ENCODE peak calls at places on chromosome 4, in four cellular contexts. One of them, this sample, is unnamed. For H3K27me3 and H3K36me3, the result is how much of the 10 kb centered on the place peaks cover.

GRCh38 chr4:123444298-123444731 is 47.7 kb downstream of the SPRY1 start:
- DNase-seq in mesenchymal stem cell: peak
- DNase-seq in adipocyte: peak
- DNase-seq in IMR-90: peak
- DNase-seq in this sample: no peak

GRCh38 chr4:126592088-126592487 is 1040.7 kb upstream of the INTU start:
- DNase-seq in mesenchymal stem cell: peak
- DNase-seq in adipocyte: peak
- DNase-seq in IMR-90: peak
- DNase-seq in this sample: peak

GRCh38 chr4:153844144-153844543 is 55.3 kb upstream of the SFRP2 start:
- DNase-seq in mesenchymal stem cell: no peak
- DNase-seq in adipocyte: no peak
- DNase-seq in IMR-90: no peak
- DNase-seq in this sample: no peak

GRCh38 chr4:64807821-64808220 is 398.6 kb upstream of the TECRL start:
- DNase-seq in mesenchymal stem cell: no peak
- DNase-seq in adipocyte: peak
- DNase-seq in IMR-90: no peak
- DNase-seq in this sample: no peak

GRCh38 chr4:53321151-53321987 is 44.5 kb downstream of the SCFD2 start:
- DNase-seq in mesenchymal stem cell: peak
- DNase-seq in adipocyte: peak
- DNase-seq in IMR-90: peak
- DNase-seq in this sample: peak

GRCh38 chr4:147355849-147356248 is 125.0 kb upstream of the EDNRA start:
- DNase-seq in mesenchymal stem cell: peak
- DNase-seq in adipocyte: peak
- DNase-seq in IMR-90: peak
- DNase-seq in this sample: peak

GRCh38 chr4:150305995-150306394 is 227.8 kb downstream of the DCLK2 start:
- DNase-seq in mesenchymal stem cell: peak
- DNase-seq in adipocyte: peak
- DNase-seq in IMR-90: peak
- DNase-seq in this sample: peak

GRCh38 chr4:96642486-96642885 is 802.6 kb downstream of the PDHA2 start:
- DNase-seq in mesenchymal stem cell: no peak
- DNase-seq in adipocyte: no peak
- DNase-seq in IMR-90: no peak
- DNase-seq in this sample: no peak

GRCh38 chr4:40552536-40552935 is 77.1 kb downstream of the RBM47 start:
- DNase-seq in mesenchymal stem cell: no peak
- DNase-seq in adipocyte: no peak
- DNase-seq in IMR-90: no peak
- DNase-seq in this sample: no peak

GRCh38 chr4:5267418-5267817 is 216.1 kb downstream of the STK32B start:
- DNase-seq in mesenchymal stem cell: peak
- DNase-seq in adipocyte: peak
- DNase-seq in IMR-90: peak
- DNase-seq in this sample: peak

GRCh38 chr4:53007024-53007423 is 144.9 kb downstream of the RASL11B start:
- DNase-seq in mesenchymal stem cell: no peak
- DNase-seq in adipocyte: no peak
- DNase-seq in IMR-90: no peak
- DNase-seq in this sample: no peak

GRCh38 chr4:56123051-56123450 is 174.3 kb downstream of the CEP135 start:
- DNase-seq in mesenchymal stem cell: no peak
- DNase-seq in adipocyte: no peak
- DNase-seq in IMR-90: no peak
- DNase-seq in this sample: no peak

GRCh38 chr4:879730-880079 is 52.4 kb downstream of the GAK start:
- DNase-seq in mesenchymal stem cell: no peak
- DNase-seq in adipocyte: no peak
- DNase-seq in IMR-90: no peak
- DNase-seq in this sample: no peak

GRCh38 chr4:163473576-163473975 is at the start of gene TKTL2:
- DNase-seq in mesenchymal stem cell: no peak
- DNase-seq in adipocyte: no peak
- DNase-seq in IMR-90: no peak
- DNase-seq in this sample: no peak

GRCh38 chr4:5753766-5754528 is 42.9 kb downstream of the EVC start:
- DNase-seq in mesenchymal stem cell: peak
- DNase-seq in adipocyte: peak
- DNase-seq in IMR-90: peak
- DNase-seq in this sample: peak

GRCh38 chr4:182230256-182230655 is 12.9 kb upstream of the TENM3 start:
- DNase-seq in mesenchymal stem cell: no peak
- DNase-seq in adipocyte: no peak
- DNase-seq in IMR-90: no peak
- DNase-seq in this sample: no peak

GRCh38 chr4:41207330-41207831 is 7.0 kb downstream of the APBB2 start:
- DNase-seq in mesenchymal stem cell: peak
- DNase-seq in adipocyte: peak
- DNase-seq in IMR-90: no peak
- DNase-seq in this sample: peak

GRCh38 chr4:78747328-78747946 is 28.7 kb upstream of the BMP2K start:
- DNase-seq in mesenchymal stem cell: no peak
- DNase-seq in adipocyte: peak
- DNase-seq in IMR-90: peak
- DNase-seq in this sample: peak

GRCh38 chr4:97013309-97014106 is 1129.8 kb downstream of the STPG2 start:
- DNase-seq in mesenchymal stem cell: peak
- DNase-seq in adipocyte: no peak
- DNase-seq in IMR-90: no peak
- DNase-seq in this sample: no peak

GRCh38 chr4:149887091-149887490 is 71.4 kb upstream of the IQCM start:
- DNase-seq in mesenchymal stem cell: no peak
- DNase-seq in adipocyte: no peak
- DNase-seq in IMR-90: no peak
- DNase-seq in this sample: no peak

GRCh38 chr4:24771241-24771640 is 24.1 kb upstream of the SOD3 start:
- DNase-seq in mesenchymal stem cell: no peak
- DNase-seq in adipocyte: no peak
- DNase-seq in IMR-90: no peak
- DNase-seq in this sample: no peak

GRCh38 chr4:114200026-114200425 is 220.6 kb upstream of the ARSJ start:
- DNase-seq in mesenchymal stem cell: no peak
- DNase-seq in adipocyte: no peak
- DNase-seq in IMR-90: no peak
- DNase-seq in this sample: no peak

GRCh38 chr4:52107336-52107735 is 56.2 kb downstream of the SPATA18 start:
- DNase-seq in mesenchymal stem cell: peak
- DNase-seq in adipocyte: peak
- DNase-seq in IMR-90: no peak
- DNase-seq in this sample: peak

GRCh38 chr4:94168321-94168720 is 39.3 kb upstream of the SMARCAD1 start:
- DNase-seq in mesenchymal stem cell: no peak
- DNase-seq in adipocyte: peak
- DNase-seq in IMR-90: no peak
- DNase-seq in this sample: no peak

GRCh38 chr4:39637572-39638357 is 900 bp downstream of the SMIM14 start:
- DNase-seq in mesenchymal stem cell: peak
- DNase-seq in adipocyte: peak
- DNase-seq in IMR-90: peak
- DNase-seq in this sample: peak

DNA sequence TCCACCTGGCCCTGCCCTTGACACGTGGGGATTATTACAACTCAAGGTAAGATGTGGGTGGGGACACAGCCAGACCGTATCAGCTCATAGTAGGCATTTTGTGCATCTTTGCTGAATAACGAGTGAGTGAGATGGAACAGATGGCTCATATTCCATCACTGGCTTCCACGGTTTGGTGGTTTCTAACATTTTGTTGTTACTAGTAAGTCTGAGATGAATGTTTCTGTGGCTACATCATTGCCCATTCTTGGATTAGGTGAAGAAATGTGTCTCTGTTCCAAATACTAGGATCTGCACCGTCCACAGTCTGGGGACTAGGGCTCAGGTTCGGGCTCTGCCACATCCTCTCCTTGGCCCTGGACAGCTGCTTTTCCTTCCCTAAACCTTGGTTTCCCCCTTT is 3.6 kb downstream of the ABLIM2 start:
- DNase-seq in mesenchymal stem cell: no peak
- DNase-seq in adipocyte: peak
- DNase-seq in IMR-90: peak
- DNase-seq in this sample: peak
- H3K27me3 ChIP-seq in mesenchymal stem cell: half or more
- H3K27me3 ChIP-seq in adipocyte: under half
- H3K27me3 ChIP-seq in IMR-90: half or more
- H3K27me3 ChIP-seq in this sample: under half

GRCh38 chr4:3489451-3489962 is 26.4 kb downstream of the DOK7 start:
- DNase-seq in mesenchymal stem cell: no peak
- DNase-seq in adipocyte: no peak
- DNase-seq in IMR-90: no peak
- DNase-seq in this sample: peak
- H3K9ac ChIP-seq in mesenchymal stem cell: no peak
- H3K9ac ChIP-seq in adipocyte: no peak
- H3K9ac ChIP-seq in IMR-90: no peak
- H3K9ac ChIP-seq in this sample: no peak

GRCh38 chr4:121677524-121677923 is 19.3 kb downstream of the ANXA5 start:
- DNase-seq in mesenchymal stem cell: no peak
- DNase-seq in adipocyte: no peak
- DNase-seq in IMR-90: no peak
- DNase-seq in this sample: no peak
- H3K36me3 ChIP-seq in mesenchymal stem cell: half or more
- H3K36me3 ChIP-seq in adipocyte: half or more
- H3K36me3 ChIP-seq in IMR-90: under half
- H3K36me3 ChIP-seq in this sample: half or more

GRCh38 chr4:173529505-173530325 is at the start of gene HAND2:
- DNase-seq in mesenchymal stem cell: peak
- DNase-seq in adipocyte: peak
- DNase-seq in IMR-90: peak
- DNase-seq in this sample: peak

GRCh38 chr4:173528378-173529321 is 1.4 kb downstream of the HAND2 start:
- DNase-seq in mesenchymal stem cell: peak
- DNase-seq in adipocyte: peak
- DNase-seq in IMR-90: no peak
- DNase-seq in this sample: peak

GRCh38 chr4:173530326-173531062 is 465 bp upstream of the HAND2 start:
- DNase-seq in mesenchymal stem cell: no peak
- DNase-seq in adipocyte: peak
- DNase-seq in IMR-90: no peak
- DNase-seq in this sample: peak

GRCh38 chr4:173532725-173533511 is 2.9 kb upstream of the HAND2 start:
- DNase-seq in mesenchymal stem cell: peak
- DNase-seq in adipocyte: no peak
- DNase-seq in IMR-90: no peak
- DNase-seq in this sample: no peak

GRCh38 chr4:173531085-173531965 is 1.3 kb upstream of the HAND2 start:
- DNase-seq in mesenchymal stem cell: peak
- DNase-seq in adipocyte: peak
- DNase-seq in IMR-90: no peak
- DNase-seq in this sample: peak
- H3K27me3 ChIP-seq in mesenchymal stem cell: under half
- H3K27me3 ChIP-seq in adipocyte: under half
- H3K27me3 ChIP-seq in IMR-90: half or more
- H3K27me3 ChIP-seq in this sample: under half

GRCh38 chr4:124862261-124862660 is 149.7 kb upstream of the ANKRD50 start:
- DNase-seq in mesenchymal stem cell: no peak
- DNase-seq in adipocyte: peak
- DNase-seq in IMR-90: no peak
- DNase-seq in this sample: peak
- H3K9ac ChIP-seq in mesenchymal stem cell: peak
- H3K9ac ChIP-seq in adipocyte: no peak
- H3K9ac ChIP-seq in IMR-90: no peak
- H3K9ac ChIP-seq in this sample: no peak

GRCh38 chr4:74044676-74045075 is 6.2 kb upstream of the CXCL3 start:
- DNase-seq in mesenchymal stem cell: peak
- DNase-seq in adipocyte: no peak
- DNase-seq in IMR-90: peak
- DNase-seq in this sample: peak

GRCh38 chr4:74042681-74043080 is 4.2 kb upstream of the CXCL3 start:
- DNase-seq in mesenchymal stem cell: no peak
- DNase-seq in adipocyte: no peak
- DNase-seq in IMR-90: no peak
- DNase-seq in this sample: no peak

GRCh38 chr4:74039065-74039763 is 725 bp upstream of the CXCL3 start:
- DNase-seq in mesenchymal stem cell: peak
- DNase-seq in adipocyte: peak
- DNase-seq in IMR-90: peak
- DNase-seq in this sample: peak

GRCh38 chr4:74038161-74039064 is at the start of gene CXCL3:
- DNase-seq in mesenchymal stem cell: peak
- DNase-seq in adipocyte: peak
- DNase-seq in IMR-90: peak
- DNase-seq in this sample: peak

DNA sequence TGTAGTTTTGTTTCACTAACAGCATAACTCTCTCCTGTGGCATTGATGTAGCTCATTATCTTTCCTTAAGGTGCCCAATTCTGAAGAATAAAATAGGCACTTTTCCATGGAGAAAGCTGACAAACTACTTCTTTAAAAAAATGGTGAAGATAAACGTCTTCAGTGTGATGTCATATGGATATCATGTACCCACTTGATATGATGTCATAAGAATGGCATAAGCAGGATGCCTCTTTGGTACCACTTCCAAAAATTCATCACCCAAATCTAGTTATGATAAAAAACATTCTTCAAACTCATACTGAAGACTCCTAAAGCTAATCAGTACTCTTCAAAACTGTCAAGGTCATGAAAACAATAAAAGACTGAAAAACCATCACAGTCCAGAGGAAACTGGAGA is 2.9 kb upstream of the CXCL3 start:
- DNase-seq in mesenchymal stem cell: no peak
- DNase-seq in adipocyte: no peak
- DNase-seq in IMR-90: no peak
- DNase-seq in this sample: no peak
- H3K36me3 ChIP-seq in mesenchymal stem cell: under half
- H3K36me3 ChIP-seq in adipocyte: under half
- H3K36me3 ChIP-seq in IMR-90: under half
- H3K36me3 ChIP-seq in this sample: under half

GRCh38 chr4:3495341-3495975 is 32.4 kb downstream of the DOK7 start:
- DNase-seq in mesenchymal stem cell: no peak
- DNase-seq in adipocyte: no peak
- DNase-seq in IMR-90: no peak
- DNase-seq in this sample: no peak

GRCh38 chr4:3496021-3496420 is 32.9 kb downstream of the DOK7 start:
- DNase-seq in mesenchymal stem cell: no peak
- DNase-seq in adipocyte: no peak
- DNase-seq in IMR-90: no peak
- DNase-seq in this sample: no peak

GRCh38 chr4:3493720-3494492 is 30.8 kb downstream of the DOK7 start:
- DNase-seq in mesenchymal stem cell: no peak
- DNase-seq in adipocyte: no peak
- DNase-seq in IMR-90: no peak
- DNase-seq in this sample: no peak

GRCh38 chr4:3492741-3493719 is 29.9 kb downstream of the DOK7 start:
- DNase-seq in mesenchymal stem cell: no peak
- DNase-seq in adipocyte: no peak
- DNase-seq in IMR-90: peak
- DNase-seq in this sample: no peak

GRCh38 chr4:3494501-3494900 is 31.4 kb downstream of the DOK7 start:
- DNase-seq in mesenchymal stem cell: no peak
- DNase-seq in adipocyte: no peak
- DNase-seq in IMR-90: no peak
- DNase-seq in this sample: no peak
- H3K27me3 ChIP-seq in mesenchymal stem cell: half or more
- H3K27me3 ChIP-seq in adipocyte: under half
- H3K27me3 ChIP-seq in IMR-90: under half
- H3K27me3 ChIP-seq in this sample: under half